ENCODE peak calls at places on chromosomes 11 and 22, in eight cellular contexts. One of them, this sample, is unnamed.

GRCh38 chr11:16002942-16003341 is 353.4 kb downstream of the SOX6 start:
- DNase-seq in WTC11: no peak
- DNase-seq in GM03348: no peak
- DNase-seq in substantia nigra: no peak
- DNase-seq in ELR: no peak
- DNase-seq in T-helper 2 cell: no peak
- DNase-seq in foreskin fibroblast: no peak
- DNase-seq in M059J: no peak
- DNase-seq in this sample: no peak

GRCh38 chr11:124977006-124977405 is 23.0 kb downstream of the CCDC15 start:
- DNase-seq in T-helper 2 cell: no peak
- DNase-seq in foreskin fibroblast: no peak
- DNase-seq in substantia nigra: no peak
- DNase-seq in GM03348: no peak
- DNase-seq in WTC11: no peak
- DNase-seq in ELR: no peak
- DNase-seq in M059J: no peak
- DNase-seq in this sample: no peak

GRCh38 chr11:10858505-10859360 is 880 bp upstream of the ZBED5 start:
- DNase-seq in GM03348: peak; percentile 66
- DNase-seq in foreskin fibroblast: no peak
- DNase-seq in M059J: peak; percentile 69
- DNase-seq in WTC11: peak; percentile 79
- DNase-seq in ELR: no peak
- DNase-seq in T-helper 2 cell: peak; percentile 17
- DNase-seq in substantia nigra: no peak
- DNase-seq in this sample: peak; percentile 47

GRCh38 chr22:37564111-37564711 is 3.9 kb downstream of the CDC42EP1 start:
- DNase-seq in M059J: no peak
- DNase-seq in WTC11: no peak
- DNase-seq in T-helper 2 cell: no peak
- DNase-seq in substantia nigra: no peak
- DNase-seq in ELR: no peak
- DNase-seq in foreskin fibroblast: no peak
- DNase-seq in GM03348: no peak
- DNase-seq in this sample: peak; percentile 61

GRCh38 chr11:127875076-127875475 is 712.3 kb downstream of the ETS1 start:
- DNase-seq in foreskin fibroblast: no peak
- DNase-seq in GM03348: peak; percentile 17
- DNase-seq in ELR: no peak
- DNase-seq in T-helper 2 cell: no peak
- DNase-seq in substantia nigra: no peak
- DNase-seq in WTC11: no peak
- DNase-seq in M059J: no peak
- DNase-seq in this sample: no peak

GRCh38 chr11:118258410-118258809 is 5.7 kb downstream of the MPZL2 start:
- DNase-seq in substantia nigra: no peak
- DNase-seq in WTC11: no peak
- DNase-seq in foreskin fibroblast: no peak
- DNase-seq in T-helper 2 cell: no peak
- DNase-seq in M059J: peak; percentile 28
- DNase-seq in ELR: peak; percentile 28
- DNase-seq in GM03348: no peak
- DNase-seq in this sample: no peak

GRCh38 chr11:57310630-57311086 is 14.1 kb downstream of the TNKS1BP1 start:
- DNase-seq in ELR: no peak
- DNase-seq in foreskin fibroblast: no peak
- DNase-seq in WTC11: no peak
- DNase-seq in GM03348: peak; percentile 32
- DNase-seq in substantia nigra: no peak
- DNase-seq in M059J: peak; percentile 50
- DNase-seq in T-helper 2 cell: no peak
- DNase-seq in this sample: no peak

GRCh38 chr22:25051983-25052710 is 99.6 kb downstream of the KIAA1671 start:
- DNase-seq in M059J: no peak
- DNase-seq in substantia nigra: no peak
- DNase-seq in foreskin fibroblast: no peak
- DNase-seq in T-helper 2 cell: no peak
- DNase-seq in GM03348: no peak
- DNase-seq in WTC11: no peak
- DNase-seq in ELR: no peak
- DNase-seq in this sample: no peak

GRCh38 chr22:37965940-37966664 is 12.6 kb downstream of the POLR2F start:
- DNase-seq in foreskin fibroblast: no peak
- DNase-seq in substantia nigra: no peak
- DNase-seq in M059J: no peak
- DNase-seq in T-helper 2 cell: no peak
- DNase-seq in ELR: no peak
- DNase-seq in GM03348: no peak
- DNase-seq in WTC11: no peak
- DNase-seq in this sample: no peak

GRCh38 chr11:84345597-84345996 is 1059.4 kb upstream of the CCDC90B start:
- DNase-seq in M059J: no peak
- DNase-seq in T-helper 2 cell: no peak
- DNase-seq in foreskin fibroblast: no peak
- DNase-seq in ELR: no peak
- DNase-seq in WTC11: no peak
- DNase-seq in substantia nigra: no peak
- DNase-seq in GM03348: no peak
- DNase-seq in this sample: no peak

GRCh38 chr11:120254788-120255518 is 15.0 kb downstream of the POU2F3 start:
- DNase-seq in GM03348: no peak
- DNase-seq in foreskin fibroblast: no peak
- DNase-seq in substantia nigra: no peak
- DNase-seq in ELR: no peak
- DNase-seq in M059J: no peak
- DNase-seq in T-helper 2 cell: no peak
- DNase-seq in WTC11: peak; percentile 68
- DNase-seq in this sample: no peak

GRCh38 chr11:133872160-133872559 is 26.8 kb upstream of the SPATA19 start:
- DNase-seq in WTC11: no peak
- DNase-seq in T-helper 2 cell: no peak
- DNase-seq in ELR: no peak
- DNase-seq in GM03348: no peak
- DNase-seq in foreskin fibroblast: no peak
- DNase-seq in substantia nigra: no peak
- DNase-seq in M059J: no peak
- DNase-seq in this sample: no peak

GRCh38 chr11:827146-827860 is 416 bp upstream of the CRACR2B start:
- DNase-seq in WTC11: peak; percentile 77
- DNase-seq in GM03348: no peak
- DNase-seq in substantia nigra: no peak
- DNase-seq in M059J: no peak
- DNase-seq in ELR: no peak
- DNase-seq in T-helper 2 cell: no peak
- DNase-seq in foreskin fibroblast: no peak
- DNase-seq in this sample: no peak

GRCh38 chr11:14934641-14935351 is 37.4 kb downstream of the CALCA start:
- DNase-seq in GM03348: no peak
- DNase-seq in M059J: no peak
- DNase-seq in foreskin fibroblast: no peak
- DNase-seq in T-helper 2 cell: no peak
- DNase-seq in WTC11: no peak
- DNase-seq in substantia nigra: no peak
- DNase-seq in ELR: no peak
- DNase-seq in this sample: no peak

GRCh38 chr22:50544078-50544745 is 1.5 kb upstream of the KLHDC7B start:
- DNase-seq in T-helper 2 cell: peak; percentile 58
- DNase-seq in M059J: peak; percentile 73
- DNase-seq in substantia nigra: no peak
- DNase-seq in foreskin fibroblast: peak; percentile 61
- DNase-seq in GM03348: peak; percentile 84
- DNase-seq in ELR: peak; percentile 80
- DNase-seq in WTC11: peak; percentile 93
- DNase-seq in this sample: no peak

GRCh38 chr22:29814003-29814402 is 24.1 kb downstream of the ASCC2 start:
- DNase-seq in substantia nigra: no peak
- DNase-seq in WTC11: no peak
- DNase-seq in T-helper 2 cell: no peak
- DNase-seq in ELR: no peak
- DNase-seq in foreskin fibroblast: no peak
- DNase-seq in GM03348: no peak
- DNase-seq in M059J: no peak
- DNase-seq in this sample: no peak

GRCh38 chr22:23012081-23012622 is 58.2 kb upstream of the GNAZ start:
- DNase-seq in WTC11: no peak
- DNase-seq in T-helper 2 cell: no peak
- DNase-seq in substantia nigra: no peak
- DNase-seq in GM03348: no peak
- DNase-seq in ELR: no peak
- DNase-seq in M059J: no peak
- DNase-seq in foreskin fibroblast: no peak
- DNase-seq in this sample: no peak

GRCh38 chr11:1122356-1123002 is 35.3 kb upstream of the MUC5AC start:
- DNase-seq in substantia nigra: no peak
- DNase-seq in GM03348: no peak
- DNase-seq in WTC11: peak; percentile 12
- DNase-seq in ELR: no peak
- DNase-seq in foreskin fibroblast: no peak
- DNase-seq in T-helper 2 cell: no peak
- DNase-seq in M059J: no peak
- DNase-seq in this sample: no peak

GRCh38 chr11:86370922-86371614 is 3.6 kb upstream of the CCDC81 start:
- DNase-seq in ELR: peak; percentile 79
- DNase-seq in M059J: peak; percentile 74
- DNase-seq in GM03348: no peak
- DNase-seq in WTC11: no peak
- DNase-seq in substantia nigra: no peak
- DNase-seq in T-helper 2 cell: no peak
- DNase-seq in foreskin fibroblast: peak; percentile 56
- DNase-seq in this sample: no peak

GRCh38 chr22:18096823-18097222 is 13.8 kb upstream of the TUBA8 start:
- DNase-seq in substantia nigra: no peak
- DNase-seq in M059J: no peak
- DNase-seq in WTC11: no peak
- DNase-seq in T-helper 2 cell: no peak
- DNase-seq in GM03348: no peak
- DNase-seq in ELR: no peak
- DNase-seq in foreskin fibroblast: no peak
- DNase-seq in this sample: no peak

GRCh38 chr11:37948258-37948657 is 1350.2 kb upstream of the RAG2 start:
- DNase-seq in WTC11: no peak
- DNase-seq in T-helper 2 cell: no peak
- DNase-seq in ELR: no peak
- DNase-seq in GM03348: no peak
- DNase-seq in M059J: no peak
- DNase-seq in substantia nigra: no peak
- DNase-seq in foreskin fibroblast: no peak
- DNase-seq in this sample: no peak

GRCh38 chr22:25404923-25405853 is 159.3 kb upstream of the GRK3 start:
- DNase-seq in ELR: peak; percentile 75
- DNase-seq in substantia nigra: no peak
- DNase-seq in GM03348: peak; percentile 97
- DNase-seq in M059J: peak; percentile 61
- DNase-seq in foreskin fibroblast: peak; percentile 72
- DNase-seq in WTC11: no peak
- DNase-seq in T-helper 2 cell: peak; percentile 30
- DNase-seq in this sample: peak; percentile 32

GRCh38 chr22:40684728-40685127 is 5.4 kb downstream of the MCHR1 start:
- DNase-seq in T-helper 2 cell: no peak
- DNase-seq in ELR: no peak
- DNase-seq in M059J: no peak
- DNase-seq in substantia nigra: no peak
- DNase-seq in GM03348: no peak
- DNase-seq in foreskin fibroblast: no peak
- DNase-seq in WTC11: peak; percentile 64
- DNase-seq in this sample: no peak

GRCh38 chr22:22882033-22882717 is 5.4 kb upstream of the IGLL5 start:
- DNase-seq in T-helper 2 cell: no peak
- DNase-seq in foreskin fibroblast: no peak
- DNase-seq in WTC11: no peak
- DNase-seq in ELR: peak; percentile 19
- DNase-seq in substantia nigra: no peak
- DNase-seq in GM03348: peak; percentile 74
- DNase-seq in M059J: no peak
- DNase-seq in this sample: no peak

GRCh38 chr22:39965749-39966148 is 5.6 kb downstream of the TMA7B start:
- DNase-seq in M059J: no peak
- DNase-seq in GM03348: no peak
- DNase-seq in foreskin fibroblast: no peak
- DNase-seq in ELR: no peak
- DNase-seq in T-helper 2 cell: no peak
- DNase-seq in WTC11: no peak
- DNase-seq in substantia nigra: no peak
- DNase-seq in this sample: no peak

GRCh38 chr11:95283653-95284052 is 52.7 kb upstream of the SESN3 start:
- DNase-seq in T-helper 2 cell: no peak
- DNase-seq in GM03348: no peak
- DNase-seq in ELR: no peak
- DNase-seq in WTC11: no peak
- DNase-seq in foreskin fibroblast: peak; percentile 2
- DNase-seq in M059J: no peak
- DNase-seq in substantia nigra: no peak
- DNase-seq in this sample: no peak

GRCh38 chr11:12800032-12800671 is 125.9 kb downstream of the TEAD1 start:
- DNase-seq in substantia nigra: no peak
- DNase-seq in GM03348: peak; percentile 50
- DNase-seq in M059J: peak; percentile 95
- DNase-seq in WTC11: no peak
- DNase-seq in ELR: peak; percentile 87
- DNase-seq in T-helper 2 cell: no peak
- DNase-seq in foreskin fibroblast: no peak
- DNase-seq in this sample: no peak

This sample was measured in pons.